ENCODE peak calls at places on chromosomes 2 and 18, in seven cellular contexts. One of them, this sample, is unnamed.

GRCh38 chr2:48865704-48866103 is 110.2 kb upstream of the LHCGR start:
- DNase-seq in activated naive CD4-positive, alpha-beta T cell: no peak
- DNase-seq in MCF 10A: no peak
- DNase-seq in AG04450: no peak
- DNase-seq in activated CD4-positive, alpha-beta T cell treated with anti-CD3 and anti-CD28 coated beads for 1 hour: no peak
- DNase-seq in GM03348: no peak
- DNase-seq in frontal cortex: no peak
- DNase-seq in this sample: no peak

GRCh38 chr18:111292-112014 is 46.9 kb upstream of the USP14 start:
- DNase-seq in activated naive CD4-positive, alpha-beta T cell: no peak
- DNase-seq in MCF 10A: peak; percentile 65
- DNase-seq in AG04450: no peak
- DNase-seq in activated CD4-positive, alpha-beta T cell treated with anti-CD3 and anti-CD28 coated beads for 1 hour: peak; percentile 62
- DNase-seq in GM03348: peak; percentile 92
- DNase-seq in frontal cortex: peak; percentile 72
- DNase-seq in this sample: no peak

GRCh38 chr2:23350026-23350791 is 34.8 kb upstream of the KLHL29 start:
- DNase-seq in activated naive CD4-positive, alpha-beta T cell: no peak
- DNase-seq in MCF 10A: no peak
- DNase-seq in AG04450: no peak
- DNase-seq in activated CD4-positive, alpha-beta T cell treated with anti-CD3 and anti-CD28 coated beads for 1 hour: no peak
- DNase-seq in GM03348: no peak
- DNase-seq in frontal cortex: no peak
- DNase-seq in this sample: no peak

GRCh38 chr2:151916632-151917031 is 88.4 kb upstream of the ARL5A start:
- DNase-seq in activated naive CD4-positive, alpha-beta T cell: no peak
- DNase-seq in MCF 10A: no peak
- DNase-seq in AG04450: no peak
- DNase-seq in activated CD4-positive, alpha-beta T cell treated with anti-CD3 and anti-CD28 coated beads for 1 hour: no peak
- DNase-seq in GM03348: no peak
- DNase-seq in frontal cortex: no peak
- DNase-seq in this sample: no peak

GRCh38 chr2:197909377-197909776 is 105.0 kb downstream of the PLCL1 start:
- DNase-seq in activated naive CD4-positive, alpha-beta T cell: no peak
- DNase-seq in MCF 10A: peak; percentile 29
- DNase-seq in AG04450: peak; percentile 89
- DNase-seq in activated CD4-positive, alpha-beta T cell treated with anti-CD3 and anti-CD28 coated beads for 1 hour: no peak
- DNase-seq in GM03348: peak; percentile 65
- DNase-seq in frontal cortex: no peak
- DNase-seq in this sample: no peak

GRCh38 chr2:232891621-232892071 is 21.6 kb downstream of the SNORC start:
- DNase-seq in activated naive CD4-positive, alpha-beta T cell: no peak
- DNase-seq in MCF 10A: peak; percentile 73
- DNase-seq in AG04450: no peak
- DNase-seq in activated CD4-positive, alpha-beta T cell treated with anti-CD3 and anti-CD28 coated beads for 1 hour: no peak
- DNase-seq in GM03348: peak; percentile 82
- DNase-seq in frontal cortex: no peak
- DNase-seq in this sample: no peak

GRCh38 chr2:32068-32467 is 14.2 kb downstream of the FAM110C start:
- DNase-seq in activated naive CD4-positive, alpha-beta T cell: no peak
- DNase-seq in MCF 10A: no peak
- DNase-seq in AG04450: no peak
- DNase-seq in activated CD4-positive, alpha-beta T cell treated with anti-CD3 and anti-CD28 coated beads for 1 hour: no peak
- DNase-seq in GM03348: no peak
- DNase-seq in frontal cortex: no peak
- DNase-seq in this sample: no peak

GRCh38 chr18:417495-417894 is 83.0 kb downstream of the COLEC12 start:
- DNase-seq in activated naive CD4-positive, alpha-beta T cell: no peak
- DNase-seq in MCF 10A: no peak
- DNase-seq in AG04450: no peak
- DNase-seq in activated CD4-positive, alpha-beta T cell treated with anti-CD3 and anti-CD28 coated beads for 1 hour: no peak
- DNase-seq in GM03348: no peak
- DNase-seq in frontal cortex: no peak
- DNase-seq in this sample: no peak

GRCh38 chr2:204748286-204748685 is 203.0 kb downstream of the PARD3B start:
- DNase-seq in activated naive CD4-positive, alpha-beta T cell: no peak
- DNase-seq in MCF 10A: no peak
- DNase-seq in AG04450: no peak
- DNase-seq in activated CD4-positive, alpha-beta T cell treated with anti-CD3 and anti-CD28 coated beads for 1 hour: no peak
- DNase-seq in GM03348: no peak
- DNase-seq in frontal cortex: no peak
- DNase-seq in this sample: no peak

GRCh38 chr2:27370816-27371620 is 602 bp downstream of the SNX17 start:
- DNase-seq in activated naive CD4-positive, alpha-beta T cell: no peak
- DNase-seq in MCF 10A: peak; percentile 33
- DNase-seq in AG04450: no peak
- DNase-seq in activated CD4-positive, alpha-beta T cell treated with anti-CD3 and anti-CD28 coated beads for 1 hour: no peak
- DNase-seq in GM03348: peak; percentile 41
- DNase-seq in frontal cortex: no peak
- DNase-seq in this sample: no peak

GRCh38 chr2:101223814-101224231 is 28.9 kb upstream of the CNOT11 start:
- DNase-seq in activated naive CD4-positive, alpha-beta T cell: no peak
- DNase-seq in MCF 10A: no peak
- DNase-seq in AG04450: no peak
- DNase-seq in activated CD4-positive, alpha-beta T cell treated with anti-CD3 and anti-CD28 coated beads for 1 hour: peak; percentile 12
- DNase-seq in GM03348: peak; percentile 27
- DNase-seq in frontal cortex: no peak
- DNase-seq in this sample: no peak